ENCODE peak calls at places on chromosomes 5 and 9, in seven cellular contexts. Z is Peyer's patch, V is HepG2, A is NT2/D1, O is ovary, H is psoas muscle, P is IMR-90. K is an unnamed sample.
A peak's percentile ranks its signal among the peaks of the same experiment; 100 is the strongest.

GRCh38 chr5:149265559-149265958 is 6.1 kb upstream of the AFAP1L1 start:
- DNase-seq in Z (no peak), V (no peak), A (no peak), O (no peak), H (no peak), P (peak; percentile 72), K (no peak)

GRCh38 chr9:126626117-126627022 is 12.6 kb downstream of the LMX1B start:
- DNase-seq in Z (no peak), V (no peak), A (no peak), O (no peak), H (no peak), P (no peak), K (no peak)

GRCh38 chr5:5494489-5495402 is 72.3 kb downstream of the ICE1 start:
- DNase-seq in Z (peak; percentile 91), V (peak; percentile 51), A (peak; percentile 64), O (peak; percentile 64), H (peak; percentile 76), P (peak; percentile 25), K (peak; percentile 86)

GRCh38 chr9:86176468-86176867 is 77.1 kb upstream of the GOLM1 start:
- DNase-seq in Z (no peak), V (no peak), A (no peak), O (no peak), H (no peak), P (no peak), K (no peak)

GRCh38 chr9:89574309-89574708 is 30.5 kb upstream of the GADD45G start:
- DNase-seq in Z (no peak), V (no peak), A (no peak), O (no peak), H (no peak), P (no peak), K (no peak)

GRCh38 chr9:12695474-12695873 is 2.3 kb downstream of the TYRP1 start:
- DNase-seq in Z (no peak), V (no peak), A (no peak), O (no peak), H (no peak), P (no peak), K (no peak)

GRCh38 chr5:169567079-169567478 is 16.5 kb upstream of the SPDL1 start:
- DNase-seq in Z (no peak), V (no peak), A (no peak), O (no peak), H (no peak), P (peak; percentile 10), K (no peak)

GRCh38 chr5:133234911-133235310 is 183.1 kb downstream of the HSPA4 start:
- DNase-seq in Z (no peak), V (no peak), A (no peak), O (no peak), H (no peak), P (no peak), K (no peak)

GRCh38 chr5:41312066-41312465 is 98.7 kb upstream of the C6 start:
- DNase-seq in Z (no peak), V (no peak), A (no peak), O (no peak), H (no peak), P (no peak), K (no peak)

GRCh38 chr5:98635631-98636030 is 137.8 kb upstream of the RGMB start:
- DNase-seq in Z (no peak), V (no peak), A (no peak), O (no peak), H (no peak), P (peak; percentile 72), K (no peak)

GRCh38 chr5:91132552-91132951 is 250.6 kb downstream of the ARRDC3 start:
- DNase-seq in Z (no peak), V (no peak), A (no peak), O (no peak), H (no peak), P (no peak), K (no peak)

GRCh38 chr5:122258840-122259239 is 53.2 kb upstream of the SNCAIP start:
- DNase-seq in Z (no peak), V (no peak), A (no peak), O (no peak), H (no peak), P (no peak), K (no peak)

GRCh38 chr9:134484479-134484878 is 157.1 kb upstream of the COL5A1 start:
- DNase-seq in Z (no peak), V (no peak), A (no peak), O (no peak), H (no peak), P (no peak), K (no peak)

GRCh38 chr9:115952667-115953316 is 200.8 kb upstream of the PAPPA start:
- DNase-seq in Z (no peak), V (peak; percentile 13), A (no peak), O (no peak), H (no peak), P (peak; percentile 88), K (no peak)

GRCh38 chr5:158679221-158679641 is 420.5 kb downstream of the EBF1 start:
- DNase-seq in Z (no peak), V (no peak), A (no peak), O (no peak), H (no peak), P (no peak), K (no peak)
- H3K9me3 ChIP-seq in Z (no peaks in the 10 kb centered on the region), V (no peaks in the 10 kb centered on the region), A (no peaks in the 10 kb centered on the region), O (no peaks in the 10 kb centered on the region), H (no peaks in the 10 kb centered on the region), P (no peaks in the 10 kb centered on the region), K (no peaks in the 10 kb centered on the region)

GRCh38 chr9:98886691-98887229 is 56.9 kb upstream of the COL15A1 start:
- DNase-seq in Z (no peak), V (no peak), A (no peak), O (no peak), H (no peak), P (no peak), K (no peak)
- H3K4me3 ChIP-seq in Z (no peak overlapping the region), V (no peak overlapping the region), A (no peak overlapping the region), O (no peak overlapping the region), H (no peak overlapping the region), P (no peak overlapping the region), K (no peak overlapping the region)

DNA sequence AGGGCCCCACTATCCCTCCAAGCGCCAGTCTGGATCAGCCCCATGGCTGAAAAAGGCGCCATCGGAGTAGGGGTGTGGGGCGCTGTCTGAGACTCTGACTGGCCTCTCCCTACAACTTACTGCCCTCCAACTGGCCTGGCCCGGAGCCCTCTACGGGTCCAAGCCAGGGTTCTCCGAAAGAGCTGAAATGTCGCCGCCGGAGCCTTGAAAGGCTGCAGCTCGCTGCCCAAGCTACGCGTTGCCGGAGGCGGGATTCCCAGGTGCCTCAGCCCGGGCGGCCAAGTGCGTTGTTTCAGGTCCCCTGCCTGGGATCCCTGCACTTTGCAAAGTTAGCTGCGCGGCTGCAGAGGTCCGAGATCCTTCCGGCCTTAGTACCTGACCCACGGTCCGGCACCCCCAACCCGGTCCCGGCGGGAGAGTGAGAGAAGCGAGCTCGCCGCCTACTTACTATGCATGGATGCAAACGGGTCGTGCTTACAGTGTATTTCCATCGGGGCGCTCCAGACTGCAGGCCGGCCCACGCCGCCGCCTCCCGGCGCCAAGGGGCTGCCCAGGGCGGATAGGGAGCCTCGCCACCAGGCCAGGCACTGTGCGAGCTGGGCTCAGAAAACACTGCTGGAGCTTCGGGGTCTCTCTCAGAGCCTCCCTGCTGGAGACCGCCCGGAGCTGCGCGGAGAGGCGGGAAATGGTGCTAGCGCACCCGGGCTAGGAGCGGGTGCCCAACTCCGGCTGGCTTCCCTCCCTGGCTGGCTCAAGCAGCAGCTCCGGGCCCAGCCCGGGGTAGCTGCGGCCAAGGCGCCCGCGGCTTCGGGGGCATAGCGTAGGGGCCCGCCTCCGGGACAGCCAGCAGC is 7.8 kb downstream of the PAX5 start:
- DNase-seq in Z (no peak), V (no peak), A (no peak), O (no peak), H (no peak), P (no peak), K (no peak)
- H3K36me3 ChIP-seq in Z (no peaks in the 10 kb centered on the region), V (no peaks in the 10 kb centered on the region), A (no peaks in the 10 kb centered on the region), O (no peaks in the 10 kb centered on the region), H (no peaks in the 10 kb centered on the region), P (no peaks in the 10 kb centered on the region), K (no peaks in the 10 kb centered on the region)

GRCh38 chr5:3122985-3123762 is 371.7 kb upstream of the IRX2 start:
- DNase-seq in Z (no peak), V (no peak), A (no peak), O (no peak), H (no peak), P (no peak), K (no peak)

GRCh38 chr5:3122216-3122615 is 370.7 kb upstream of the IRX2 start:
- DNase-seq in Z (no peak), V (no peak), A (no peak), O (no peak), H (no peak), P (no peak), K (no peak)

GRCh38 chr5:3121813-3122212 is 370.3 kb upstream of the IRX2 start:
- DNase-seq in Z (no peak), V (no peak), A (no peak), O (no peak), H (no peak), P (no peak), K (no peak)

GRCh38 chr5:3124410-3124809 is 372.9 kb upstream of the IRX2 start:
- DNase-seq in Z (no peak), V (no peak), A (no peak), O (no peak), H (no peak), P (no peak), K (no peak)

GRCh38 chr5:3123763-3124157 is 372.3 kb upstream of the IRX2 start:
- DNase-seq in Z (no peak), V (no peak), A (no peak), O (no peak), H (no peak), P (no peak), K (no peak)
- H3K9me3 ChIP-seq in Z (no peaks in the 10 kb centered on the region), V (no peaks in the 10 kb centered on the region), A (no peaks in the 10 kb centered on the region), O (no peaks in the 10 kb centered on the region), H (no peaks in the 10 kb centered on the region), P (peaks cover 28% of the 10 kb centered on the region), K (peaks cover 3% of the 10 kb centered on the region)

DNA sequence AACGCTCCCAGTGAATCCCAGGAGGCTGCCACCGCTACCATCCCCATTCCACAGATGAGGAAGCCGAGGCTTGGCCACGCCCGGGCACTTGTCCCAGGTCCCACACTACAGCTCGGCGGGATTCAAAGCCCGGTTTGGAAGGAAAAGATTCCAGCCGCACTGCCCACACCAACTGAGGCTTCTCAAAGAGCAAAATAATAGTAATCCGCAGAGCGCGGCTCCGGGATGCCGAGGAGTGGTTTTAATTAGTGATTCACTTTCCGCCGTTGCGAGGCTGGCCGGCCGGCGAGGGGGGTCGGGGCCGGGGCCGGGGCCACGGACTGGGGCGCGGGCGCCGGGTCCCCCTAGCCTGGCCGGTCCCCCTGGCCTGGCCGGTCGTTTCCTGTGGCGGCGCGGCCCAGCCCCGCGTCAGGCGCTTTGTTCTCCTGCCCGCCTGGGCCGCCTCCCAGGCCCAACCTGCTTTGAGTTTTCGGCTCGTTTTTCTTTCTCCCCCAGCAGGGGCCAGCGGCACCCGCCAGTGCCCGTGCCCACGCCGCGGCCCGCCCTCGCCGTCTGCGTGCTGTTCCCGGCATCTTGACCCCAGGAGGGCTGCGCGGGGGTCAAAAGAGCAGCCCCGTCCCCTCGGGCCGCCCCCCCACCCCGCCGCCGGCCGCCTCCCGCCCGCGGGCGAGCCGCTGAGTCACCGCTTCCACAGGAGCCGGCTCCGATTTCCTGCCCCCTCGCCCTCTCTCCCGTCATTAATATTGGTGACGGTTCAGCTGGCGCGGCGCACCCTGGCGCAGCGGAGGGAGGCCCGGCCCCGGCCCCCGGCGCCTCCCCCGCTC is 31.2 kb downstream of the FGF18 start:
- DNase-seq in Z (peak; percentile 62), V (no peak), A (no peak), O (peak; percentile 79), H (peak; percentile 80), P (peak; percentile 73), K (no peak)
- H3K4me3 ChIP-seq in Z (peak overlapping the region; percentile 47), V (no peak overlapping the region), A (peak overlapping the region; percentile 24), O (peak overlapping the region; percentile 42), H (peak overlapping the region; percentile 75), P (peak overlapping the region; percentile 51), K (no peak overlapping the region)